ENCODE peak calls at places on chromosomes 1 and 21, in seven cellular contexts. One of them, this sample, is unnamed.

GRCh38 chr1:56992318-56993136 is 26.7 kb upstream of the C8B start:
- DNase-seq in cardiac muscle cell: no peak
- DNase-seq in IMR-90: no peak
- DNase-seq in body of pancreas: no peak
- DNase-seq in tibial artery: no peak
- DNase-seq in lower lobe of right lung: no peak
- DNase-seq in A549: no peak
- DNase-seq in this sample: no peak

GRCh38 chr1:13808729-13809131 is 108.7 kb downstream of the PRDM2 start:
- DNase-seq in cardiac muscle cell: peak; percentile 60
- DNase-seq in IMR-90: peak; percentile 65
- DNase-seq in body of pancreas: no peak
- DNase-seq in tibial artery: no peak
- DNase-seq in lower lobe of right lung: no peak
- DNase-seq in A549: no peak
- DNase-seq in this sample: peak; percentile 74

GRCh38 chr1:98034505-98034904 is 113.7 kb upstream of the DPYD start:
- DNase-seq in cardiac muscle cell: peak; percentile 58
- DNase-seq in IMR-90: peak; percentile 59
- DNase-seq in body of pancreas: no peak
- DNase-seq in tibial artery: no peak
- DNase-seq in lower lobe of right lung: no peak
- DNase-seq in A549: no peak
- DNase-seq in this sample: no peak

GRCh38 chr1:29958271-29958670 is 721.9 kb downstream of the PTPRU start:
- DNase-seq in cardiac muscle cell: no peak
- DNase-seq in IMR-90: no peak
- DNase-seq in body of pancreas: no peak
- DNase-seq in tibial artery: no peak
- DNase-seq in lower lobe of right lung: no peak
- DNase-seq in A549: no peak
- DNase-seq in this sample: no peak

GRCh38 chr1:68963353-68963752 is 466.5 kb upstream of the DEPDC1 start:
- DNase-seq in cardiac muscle cell: peak; percentile 29
- DNase-seq in IMR-90: no peak
- DNase-seq in body of pancreas: no peak
- DNase-seq in tibial artery: no peak
- DNase-seq in lower lobe of right lung: no peak
- DNase-seq in A549: no peak
- DNase-seq in this sample: no peak

GRCh38 chr1:182603646-182604127 is 502 bp downstream of the RGS16 start:
- DNase-seq in cardiac muscle cell: no peak
- DNase-seq in IMR-90: no peak
- DNase-seq in body of pancreas: no peak
- DNase-seq in tibial artery: no peak
- DNase-seq in lower lobe of right lung: peak; percentile 49
- DNase-seq in A549: no peak
- DNase-seq in this sample: peak; percentile 59

GRCh38 chr1:104765115-104765514 is 1015.4 kb downstream of the AMY1C start:
- DNase-seq in cardiac muscle cell: no peak
- DNase-seq in IMR-90: no peak
- DNase-seq in body of pancreas: no peak
- DNase-seq in tibial artery: no peak
- DNase-seq in lower lobe of right lung: no peak
- DNase-seq in A549: no peak
- DNase-seq in this sample: no peak

GRCh38 chr1:199112365-199112764 is 473.5 kb downstream of the PTPRC start:
- DNase-seq in cardiac muscle cell: no peak
- DNase-seq in IMR-90: no peak
- DNase-seq in body of pancreas: no peak
- DNase-seq in tibial artery: no peak
- DNase-seq in lower lobe of right lung: no peak
- DNase-seq in A549: no peak
- DNase-seq in this sample: no peak

GRCh38 chr1:10625076-10625475 is 150.3 kb downstream of the PEX14 start:
- DNase-seq in cardiac muscle cell: no peak
- DNase-seq in IMR-90: no peak
- DNase-seq in body of pancreas: no peak
- DNase-seq in tibial artery: no peak
- DNase-seq in lower lobe of right lung: no peak
- DNase-seq in A549: no peak
- DNase-seq in this sample: peak; percentile 1

GRCh38 chr1:22854688-22855565 is 117.7 kb downstream of the LACTBL1 start:
- DNase-seq in cardiac muscle cell: no peak
- DNase-seq in IMR-90: no peak
- DNase-seq in body of pancreas: no peak
- DNase-seq in tibial artery: no peak
- DNase-seq in lower lobe of right lung: no peak
- DNase-seq in A549: no peak
- DNase-seq in this sample: peak; percentile 35

GRCh38 chr1:156942176-156942575 is 21.7 kb downstream of the LRRC71 start:
- DNase-seq in cardiac muscle cell: no peak
- DNase-seq in IMR-90: no peak
- DNase-seq in body of pancreas: no peak
- DNase-seq in tibial artery: no peak
- DNase-seq in lower lobe of right lung: no peak
- DNase-seq in A549: no peak
- DNase-seq in this sample: no peak

GRCh38 chr21:41970751-41971653 is 17.2 kb upstream of the C2CD2 start:
- DNase-seq in cardiac muscle cell: no peak
- DNase-seq in IMR-90: no peak
- DNase-seq in body of pancreas: no peak
- DNase-seq in tibial artery: no peak
- DNase-seq in lower lobe of right lung: no peak
- DNase-seq in A549: no peak
- DNase-seq in this sample: no peak

GRCh38 chr1:27542463-27543273 is 52.7 kb upstream of the WASF2 start:
- DNase-seq in cardiac muscle cell: peak; percentile 50
- DNase-seq in IMR-90: peak; percentile 85
- DNase-seq in body of pancreas: peak; percentile 66
- DNase-seq in tibial artery: peak; percentile 74
- DNase-seq in lower lobe of right lung: no peak
- DNase-seq in A549: peak; percentile 88
- DNase-seq in this sample: peak; percentile 50

GRCh38 chr1:107739183-107739582 is 225.8 kb downstream of the VAV3 start:
- DNase-seq in cardiac muscle cell: no peak
- DNase-seq in IMR-90: no peak
- DNase-seq in body of pancreas: peak; percentile 2
- DNase-seq in tibial artery: peak; percentile 20
- DNase-seq in lower lobe of right lung: no peak
- DNase-seq in A549: no peak
- DNase-seq in this sample: no peak
- TF ChIP-seq CTCF in cardiac muscle cell: no peak
- TF ChIP-seq CTCF in IMR-90: no peak
- TF ChIP-seq CTCF in body of pancreas: no peak
- TF ChIP-seq CTCF in tibial artery: no peak
- TF ChIP-seq CTCF in lower lobe of right lung: no peak
- TF ChIP-seq CTCF in A549: no peak
- TF ChIP-seq CTCF in this sample: no peak

DNA sequence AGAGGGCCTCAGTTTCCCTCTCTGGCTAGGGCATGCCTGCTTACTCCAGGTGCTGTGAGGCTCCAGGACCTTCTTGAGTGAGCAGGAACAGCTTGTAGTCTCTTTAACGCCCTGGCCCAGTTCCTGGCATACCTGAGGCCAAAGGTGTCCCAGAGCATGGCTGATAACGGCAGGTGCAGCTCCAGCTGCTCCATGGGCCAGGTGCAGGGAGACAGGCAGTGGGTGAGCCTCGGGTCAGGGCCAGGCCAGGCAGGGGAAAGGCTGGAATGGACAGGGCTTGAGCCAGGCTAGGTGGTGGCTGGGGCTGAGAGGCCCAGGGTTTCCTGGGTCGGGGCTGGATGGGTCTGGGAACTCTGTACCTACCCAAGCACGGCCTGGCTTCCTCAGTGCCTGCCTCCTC is 18.3 kb downstream of the EDN2 start:
- DNase-seq in cardiac muscle cell: no peak
- DNase-seq in IMR-90: no peak
- DNase-seq in body of pancreas: peak; percentile 66
- DNase-seq in tibial artery: no peak
- DNase-seq in lower lobe of right lung: no peak
- DNase-seq in A549: no peak
- DNase-seq in this sample: no peak
- H3K4me1 ChIP-seq in cardiac muscle cell: no peaks in the 10 kb centered on the region
- H3K4me1 ChIP-seq in IMR-90: no peaks in the 10 kb centered on the region
- H3K4me1 ChIP-seq in body of pancreas: peaks cover 38% of the 10 kb centered on the region
- H3K4me1 ChIP-seq in tibial artery: peaks cover 3% of the 10 kb centered on the region
- H3K4me1 ChIP-seq in lower lobe of right lung: no peaks in the 10 kb centered on the region
- H3K4me1 ChIP-seq in A549: no peaks in the 10 kb centered on the region
- H3K4me1 ChIP-seq in this sample: peaks cover 4% of the 10 kb centered on the region

GRCh38 chr1:94243665-94244064 is 6.3 kb upstream of the ARHGAP29 start:
- DNase-seq in cardiac muscle cell: no peak
- DNase-seq in IMR-90: no peak
- DNase-seq in body of pancreas: no peak
- DNase-seq in tibial artery: no peak
- DNase-seq in lower lobe of right lung: no peak
- DNase-seq in A549: no peak
- DNase-seq in this sample: no peak
- TF ChIP-seq CTCF in cardiac muscle cell: no peak
- TF ChIP-seq CTCF in IMR-90: no peak
- TF ChIP-seq CTCF in body of pancreas: no peak
- TF ChIP-seq CTCF in tibial artery: no peak
- TF ChIP-seq CTCF in lower lobe of right lung: no peak
- TF ChIP-seq CTCF in A549: no peak
- TF ChIP-seq CTCF in this sample: no peak

GRCh38 chr1:119366424-119366823 is 2.2 kb upstream of the HAO2 start:
- DNase-seq in cardiac muscle cell: no peak
- DNase-seq in IMR-90: no peak
- DNase-seq in body of pancreas: no peak
- DNase-seq in tibial artery: no peak
- DNase-seq in lower lobe of right lung: no peak
- DNase-seq in A549: no peak
- DNase-seq in this sample: no peak

GRCh38 chr1:119367332-119368124 is 1.1 kb upstream of the HAO2 start:
- DNase-seq in cardiac muscle cell: peak; percentile 64
- DNase-seq in IMR-90: peak; percentile 45
- DNase-seq in body of pancreas: no peak
- DNase-seq in tibial artery: no peak
- DNase-seq in lower lobe of right lung: no peak
- DNase-seq in A549: peak; percentile 32
- DNase-seq in this sample: no peak

GRCh38 chr1:119371800-119372199 is 3.2 kb downstream of the HAO2 start:
- DNase-seq in cardiac muscle cell: no peak
- DNase-seq in IMR-90: no peak
- DNase-seq in body of pancreas: no peak
- DNase-seq in tibial artery: no peak
- DNase-seq in lower lobe of right lung: no peak
- DNase-seq in A549: no peak
- DNase-seq in this sample: no peak

GRCh38 chr1:119370748-119371147 is 2.2 kb downstream of the HAO2 start:
- DNase-seq in cardiac muscle cell: no peak
- DNase-seq in IMR-90: no peak
- DNase-seq in body of pancreas: no peak
- DNase-seq in tibial artery: no peak
- DNase-seq in lower lobe of right lung: no peak
- DNase-seq in A549: no peak
- DNase-seq in this sample: no peak

DNA sequence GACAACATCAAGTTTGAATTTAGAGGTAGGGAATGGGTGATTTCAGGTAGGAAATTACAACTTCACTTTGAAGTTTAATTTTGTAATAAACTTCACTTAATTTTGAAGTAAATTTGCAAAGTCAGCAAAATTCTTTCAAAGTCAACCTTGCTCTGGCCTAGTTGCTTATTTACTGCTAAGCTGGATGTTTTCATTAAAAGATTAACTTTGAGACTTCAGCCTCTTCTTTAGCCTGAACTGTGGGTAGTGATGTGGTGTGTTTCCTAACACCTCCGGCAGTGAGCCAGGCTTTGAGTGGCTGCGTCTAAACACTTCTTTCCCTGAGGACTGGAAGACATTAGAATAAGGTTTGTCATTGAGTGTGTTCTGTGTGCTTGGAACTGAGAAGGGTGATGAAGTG is at the start of gene HAO2:
- DNase-seq in cardiac muscle cell: no peak
- DNase-seq in IMR-90: no peak
- DNase-seq in body of pancreas: no peak
- DNase-seq in tibial artery: no peak
- DNase-seq in lower lobe of right lung: peak; percentile 52
- DNase-seq in A549: no peak
- DNase-seq in this sample: peak; percentile 36
- H3K4me1 ChIP-seq in cardiac muscle cell: no peaks in the 10 kb centered on the region
- H3K4me1 ChIP-seq in IMR-90: no peaks in the 10 kb centered on the region
- H3K4me1 ChIP-seq in body of pancreas: peaks cover 3% of the 10 kb centered on the region
- H3K4me1 ChIP-seq in tibial artery: no peaks in the 10 kb centered on the region
- H3K4me1 ChIP-seq in lower lobe of right lung: no peaks in the 10 kb centered on the region
- H3K4me1 ChIP-seq in A549: peaks cover 8% of the 10 kb centered on the region
- H3K4me1 ChIP-seq in this sample: no peaks in the 10 kb centered on the region

DNA sequence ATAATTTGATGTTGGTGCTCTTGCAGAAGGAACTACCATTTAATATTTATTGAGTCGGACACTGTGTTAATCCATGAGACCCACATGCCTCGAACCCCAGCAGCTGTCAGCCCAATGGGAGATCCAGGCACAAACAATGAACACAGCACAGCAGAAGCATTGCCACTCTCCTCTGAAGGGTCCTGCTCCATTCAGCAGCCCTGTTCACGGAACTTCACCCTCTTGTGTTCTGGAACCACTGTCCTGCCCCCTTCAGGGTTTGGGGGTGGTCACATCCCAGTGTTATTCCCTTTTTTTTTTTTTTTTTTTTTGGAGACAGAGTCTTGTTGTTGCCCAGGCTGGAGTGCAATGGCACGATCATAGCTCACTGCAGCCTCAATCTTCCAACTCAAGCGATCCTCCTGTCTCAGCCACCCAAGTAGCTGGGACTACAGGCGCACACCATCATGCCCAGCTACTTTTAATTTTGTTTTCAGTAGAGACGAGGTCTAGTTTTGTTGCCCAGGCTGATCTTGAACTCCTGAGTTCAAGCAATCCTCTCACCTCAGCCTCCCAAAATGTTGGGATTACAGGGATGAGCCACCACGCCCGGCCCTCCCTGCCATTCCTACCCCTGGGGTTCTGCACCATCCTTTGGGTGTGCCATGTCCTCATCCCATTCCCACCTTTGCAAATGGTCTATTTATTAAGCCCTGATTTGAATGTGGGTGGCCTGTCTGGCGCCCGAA is 70.2 kb downstream of the EVA1C start:
- DNase-seq in cardiac muscle cell: no peak
- DNase-seq in IMR-90: no peak
- DNase-seq in body of pancreas: no peak
- DNase-seq in tibial artery: no peak
- DNase-seq in lower lobe of right lung: no peak
- DNase-seq in A549: no peak
- DNase-seq in this sample: no peak
- TF ChIP-seq CTCF in cardiac muscle cell: no peak
- TF ChIP-seq CTCF in IMR-90: no peak
- TF ChIP-seq CTCF in body of pancreas: no peak
- TF ChIP-seq CTCF in tibial artery: no peak
- TF ChIP-seq CTCF in lower lobe of right lung: no peak
- TF ChIP-seq CTCF in A549: no peak
- TF ChIP-seq CTCF in this sample: no peak

GRCh38 chr1:66370462-66370907 is 163.5 kb upstream of the SGIP1 start:
- DNase-seq in cardiac muscle cell: no peak
- DNase-seq in IMR-90: no peak
- DNase-seq in body of pancreas: no peak
- DNase-seq in tibial artery: no peak
- DNase-seq in lower lobe of right lung: no peak
- DNase-seq in A549: no peak
- DNase-seq in this sample: no peak
- H3K4me1 ChIP-seq in cardiac muscle cell: no peaks in the 10 kb centered on the region
- H3K4me1 ChIP-seq in IMR-90: peaks cover 23% of the 10 kb centered on the region
- H3K4me1 ChIP-seq in body of pancreas: no peaks in the 10 kb centered on the region
- H3K4me1 ChIP-seq in tibial artery: peaks cover 19% of the 10 kb centered on the region
- H3K4me1 ChIP-seq in lower lobe of right lung: peaks cover 57% of the 10 kb centered on the region
- H3K4me1 ChIP-seq in A549: peaks cover 16% of the 10 kb centered on the region
- H3K4me1 ChIP-seq in this sample: peaks cover 9% of the 10 kb centered on the region

GRCh38 chr1:113905435-113905861 is 322 bp downstream of the DCLRE1B start:
- DNase-seq in cardiac muscle cell: no peak
- DNase-seq in IMR-90: no peak
- DNase-seq in body of pancreas: no peak
- DNase-seq in tibial artery: peak; percentile 50
- DNase-seq in lower lobe of right lung: peak; percentile 68
- DNase-seq in A549: no peak
- DNase-seq in this sample: peak; percentile 37
- TF ChIP-seq CTCF in cardiac muscle cell: no peak
- TF ChIP-seq CTCF in IMR-90: no peak
- TF ChIP-seq CTCF in body of pancreas: no peak
- TF ChIP-seq CTCF in tibial artery: no peak
- TF ChIP-seq CTCF in lower lobe of right lung: no peak
- TF ChIP-seq CTCF in A549: no peak
- TF ChIP-seq CTCF in this sample: no peak